ENCODE peak calls at places on chromosomes 3 and 15, in five cellular contexts. D is activated CD4-positive, alpha-beta T cell treated with anti-CD3 and anti-CD28 coated beads for 4 hours; H is SHP77; P is neuronal stem cell; K is GM12891. O is an unnamed sample.

GRCh38 chr15:100663066-100663465 is 60.7 kb downstream of the ASB7 start:
- DNase-seq in D (no peak), H (peak), P (peak), K (no peak), O (no peak)

GRCh38 chr15:85112997-85113396 is 131.3 kb downstream of the PDE8A start:
- DNase-seq in D (no peak), H (no peak), P (no peak), K (no peak), O (no peak)

GRCh38 chr3:149247025-149247710 is 25.5 kb upstream of the CP start:
- DNase-seq in D (no peak), H (no peak), P (no peak), K (no peak), O (peak)

GRCh38 chr15:59594493-59594942 is 17.1 kb upstream of the GCNT3 start:
- DNase-seq in D (no peak), H (no peak), P (no peak), K (no peak), O (no peak)

GRCh38 chr3:69197922-69198540 is 75.6 kb upstream of the LMOD3 start:
- DNase-seq in D (peak), H (no peak), P (no peak), K (no peak), O (no peak)

GRCh38 chr3:133949438-133949837 is 53.8 kb upstream of the RAB6B start:
- DNase-seq in D (no peak), H (no peak), P (no peak), K (no peak), O (peak)

GRCh38 chr3:165404357-165405042 is 208.3 kb upstream of the SLITRK3 start:
- DNase-seq in D (no peak), H (peak), P (no peak), K (no peak), O (no peak)

GRCh38 chr3:126306397-126306796 is 50.8 kb downstream of the KLF15 start:
- DNase-seq in D (no peak), H (no peak), P (no peak), K (no peak), O (no peak)

GRCh38 chr3:122560680-122561079 is 3.4 kb downstream of the PARP9 start:
- DNase-seq in D (peak), H (peak), P (no peak), K (no peak), O (peak)

GRCh38 chr3:14286887-14287496 is 108.4 kb downstream of the LSM3 start:
- DNase-seq in D (no peak), H (peak), P (no peak), K (no peak), O (peak)

GRCh38 chr3:45499529-45499928 is 95.0 kb upstream of the LIMD1 start:
- DNase-seq in D (no peak), H (no peak), P (no peak), K (no peak), O (peak)

GRCh38 chr15:66865622-66866611 is 163.9 kb downstream of the SMAD6 start:
- DNase-seq in D (no peak), H (no peak), P (no peak), K (peak), O (no peak)

GRCh38 chr15:39364721-39365120 is 216.2 kb upstream of the THBS1 start:
- DNase-seq in D (no peak), H (no peak), P (no peak), K (no peak), O (no peak)

GRCh38 chr3:134381048-134381447 is 6.8 kb upstream of the AMOTL2 start:
- DNase-seq in D (no peak), H (no peak), P (no peak), K (no peak), O (no peak)

GRCh38 chr15:50697109-50697797 is 10.7 kb upstream of the TRPM7 start:
- DNase-seq in D (no peak), H (no peak), P (no peak), K (no peak), O (no peak)

GRCh38 chr3:33250712-33251111 is 26.5 kb upstream of the FBXL2 start:
- DNase-seq in D (no peak), H (no peak), P (no peak), K (no peak), O (no peak)

GRCh38 chr15:39140060-39140604 is 440.7 kb upstream of the THBS1 start:
- DNase-seq in D (no peak), H (no peak), P (no peak), K (no peak), O (no peak)

GRCh38 chr3:49724586-49724985 is 835 bp upstream of the GMPPB start:
- DNase-seq in D (no peak), H (no peak), P (no peak), K (no peak), O (no peak)

GRCh38 chr3:112900088-112900487 is 53.4 kb upstream of the CD200R1L start:
- DNase-seq in D (no peak), H (no peak), P (no peak), K (no peak), O (no peak)

GRCh38 chr3:78116874-78117273 is 1077.0 kb downstream of the ROBO2 start:
- DNase-seq in D (no peak), H (no peak), P (no peak), K (no peak), O (no peak)

GRCh38 chr3:171261487-171261886 is 198.7 kb downstream of the TNIK start:
- DNase-seq in D (no peak), H (no peak), P (no peak), K (no peak), O (peak)

GRCh38 chr15:93060336-93061248 is 28.4 kb downstream of the RGMA start:
- DNase-seq in D (no peak), H (no peak), P (no peak), K (no peak), O (no peak)

GRCh38 chr15:82567661-82568060 is 27.4 kb upstream of the RPS17 start:
- DNase-seq in D (no peak), H (no peak), P (no peak), K (no peak), O (no peak)

GRCh38 chr15:59532770-59533379 is 78.7 kb upstream of the GCNT3 start:
- DNase-seq in D (peak), H (peak), P (peak), K (no peak), O (no peak)

GRCh38 chr3:112789787-112790186 is 56.9 kb downstream of the CD200R1L start:
- DNase-seq in D (no peak), H (no peak), P (no peak), K (no peak), O (no peak)

GRCh38 chr15:36415643-36416042 is 163.8 kb upstream of the CDIN1 start:
- DNase-seq in D (no peak), H (no peak), P (no peak), K (no peak), O (no peak)

GRCh38 chr3:50600841-50601591 is 10.6 kb downstream of the CISH start:
- DNase-seq in D (peak), H (peak), P (no peak), K (no peak), O (peak)

GRCh38 chr3:155815030-155815429 is 9.0 kb upstream of the C3orf33 start:
- DNase-seq in D (no peak), H (no peak), P (no peak), K (no peak), O (no peak)

GRCh38 chr3:130260821-130261402 is 84.6 kb upstream of the COL6A5 start:
- DNase-seq in D (no peak), H (no peak), P (no peak), K (no peak), O (no peak)

GRCh38 chr3:8352475-8352874 is 149.1 kb upstream of the LMCD1 start:
- DNase-seq in D (no peak), H (no peak), P (no peak), K (no peak), O (no peak)

GRCh38 chr3:41026394-41027177 is 172.7 kb upstream of the CTNNB1 start:
- DNase-seq in D (no peak), H (peak), P (no peak), K (no peak), O (no peak)

GRCh38 chr3:196168808-196169391 is 42.3 kb downstream of the ZDHHC19 start:
- DNase-seq in D (no peak), H (no peak), P (no peak), K (no peak), O (peak)

GRCh38 chr3:46359748-46360509 is 6.0 kb downstream of the CCR2 start:
- DNase-seq in D (no peak), H (peak), P (peak), K (no peak), O (peak)

GRCh38 chr15:99931703-99932603 is 198.7 kb upstream of the LYSMD4 start:
- DNase-seq in D (no peak), H (no peak), P (no peak), K (no peak), O (no peak)

GRCh38 chr3:13501527-13501926 is 21.4 kb downstream of the HDAC11 start:
- DNase-seq in D (no peak), H (no peak), P (no peak), K (no peak), O (no peak)

GRCh38 chr3:27596920-27597319 is 112.7 kb upstream of the SLC4A7 start:
- DNase-seq in D (no peak), H (no peak), P (no peak), K (no peak), O (no peak)